ENCODE peak calls at places on chromosomes 16 and 17, in ten cellular contexts. One of them, this sample, is unnamed.

GRCh38 chr17:81302861-81303326 is 7.8 kb upstream of the SLC38A10 start:
- DNase-seq in neural progenitor cell: peak; percentile 38
- DNase-seq in tibial artery: no peak
- DNase-seq in thoracic aorta: no peak
- DNase-seq in ovary: no peak
- DNase-seq in GM23338: no peak
- DNase-seq in heart right ventricle: no peak
- DNase-seq in CD8-positive, alpha-beta memory T cell: no peak
- DNase-seq in body of pancreas: peak; percentile 33
- DNase-seq in Panc1: no peak
- DNase-seq in this sample: no peak

GRCh38 chr16:65624696-65625095 is 502.8 kb upstream of the CDH11 start:
- DNase-seq in neural progenitor cell: no peak
- DNase-seq in tibial artery: no peak
- DNase-seq in thoracic aorta: no peak
- DNase-seq in ovary: no peak
- DNase-seq in GM23338: no peak
- DNase-seq in heart right ventricle: no peak
- DNase-seq in CD8-positive, alpha-beta memory T cell: no peak
- DNase-seq in body of pancreas: no peak
- DNase-seq in Panc1: no peak
- DNase-seq in this sample: no peak

GRCh38 chr17:78479369-78479768 is 97.8 kb downstream of the DNAH17 start:
- DNase-seq in neural progenitor cell: no peak
- DNase-seq in tibial artery: no peak
- DNase-seq in thoracic aorta: no peak
- DNase-seq in ovary: no peak
- DNase-seq in GM23338: no peak
- DNase-seq in heart right ventricle: no peak
- DNase-seq in CD8-positive, alpha-beta memory T cell: no peak
- DNase-seq in body of pancreas: no peak
- DNase-seq in Panc1: no peak
- DNase-seq in this sample: no peak

GRCh38 chr17:67020293-67020766 is 24.0 kb upstream of the CACNG1 start:
- DNase-seq in neural progenitor cell: no peak
- DNase-seq in tibial artery: no peak
- DNase-seq in thoracic aorta: no peak
- DNase-seq in ovary: no peak
- DNase-seq in GM23338: no peak
- DNase-seq in heart right ventricle: no peak
- DNase-seq in CD8-positive, alpha-beta memory T cell: no peak
- DNase-seq in body of pancreas: no peak
- DNase-seq in Panc1: no peak
- DNase-seq in this sample: no peak

GRCh38 chr16:55502801-55503366 is 6.0 kb upstream of the LPCAT2 start:
- DNase-seq in neural progenitor cell: peak; percentile 25
- DNase-seq in tibial artery: peak; percentile 82
- DNase-seq in thoracic aorta: no peak
- DNase-seq in ovary: peak; percentile 97
- DNase-seq in GM23338: peak; percentile 49
- DNase-seq in heart right ventricle: peak; percentile 88
- DNase-seq in CD8-positive, alpha-beta memory T cell: no peak
- DNase-seq in body of pancreas: peak; percentile 98
- DNase-seq in Panc1: no peak
- DNase-seq in this sample: no peak

GRCh38 chr17:36837616-36838272 is 99.5 kb upstream of the LHX1 start:
- DNase-seq in neural progenitor cell: peak; percentile 70
- DNase-seq in tibial artery: no peak
- DNase-seq in thoracic aorta: no peak
- DNase-seq in ovary: no peak
- DNase-seq in GM23338: peak; percentile 78
- DNase-seq in heart right ventricle: no peak
- DNase-seq in CD8-positive, alpha-beta memory T cell: no peak
- DNase-seq in body of pancreas: no peak
- DNase-seq in Panc1: no peak
- DNase-seq in this sample: no peak

GRCh38 chr16:4613636-4614570 is 785 bp downstream of the UBALD1 start:
- DNase-seq in neural progenitor cell: peak; percentile 70
- DNase-seq in tibial artery: no peak
- DNase-seq in thoracic aorta: no peak
- DNase-seq in ovary: no peak
- DNase-seq in GM23338: peak; percentile 62
- DNase-seq in heart right ventricle: peak; percentile 43
- DNase-seq in CD8-positive, alpha-beta memory T cell: peak; percentile 34
- DNase-seq in body of pancreas: peak; percentile 52
- DNase-seq in Panc1: no peak
- DNase-seq in this sample: peak; percentile 90

GRCh38 chr16:47143677-47144558 is at the start of gene NETO2:
- DNase-seq in neural progenitor cell: peak; percentile 88
- DNase-seq in tibial artery: peak; percentile 28
- DNase-seq in thoracic aorta: no peak
- DNase-seq in ovary: peak; percentile 17
- DNase-seq in GM23338: peak; percentile 82
- DNase-seq in heart right ventricle: peak; percentile 62
- DNase-seq in CD8-positive, alpha-beta memory T cell: peak; percentile 40
- DNase-seq in body of pancreas: peak; percentile 58
- DNase-seq in Panc1: no peak
- DNase-seq in this sample: peak; percentile 92

GRCh38 chr16:20928774-20929411 is 28.3 kb downstream of the LYRM1 start:
- DNase-seq in neural progenitor cell: no peak
- DNase-seq in tibial artery: no peak
- DNase-seq in thoracic aorta: no peak
- DNase-seq in ovary: no peak
- DNase-seq in GM23338: no peak
- DNase-seq in heart right ventricle: no peak
- DNase-seq in CD8-positive, alpha-beta memory T cell: no peak
- DNase-seq in body of pancreas: no peak
- DNase-seq in Panc1: no peak
- DNase-seq in this sample: no peak

GRCh38 chr17:83152745-83153611 is 73.6 kb downstream of the METRNL start:
- DNase-seq in neural progenitor cell: no peak
- DNase-seq in tibial artery: peak; percentile 73
- DNase-seq in thoracic aorta: no peak
- DNase-seq in ovary: no peak
- DNase-seq in GM23338: no peak
- DNase-seq in heart right ventricle: peak; percentile 63
- DNase-seq in CD8-positive, alpha-beta memory T cell: no peak
- DNase-seq in body of pancreas: peak; percentile 26
- DNase-seq in Panc1: no peak
- DNase-seq in this sample: peak; percentile 76

GRCh38 chr17:28645576-28645939 is 600 bp upstream of the BLTP2 start:
- DNase-seq in neural progenitor cell: no peak
- DNase-seq in tibial artery: no peak
- DNase-seq in thoracic aorta: no peak
- DNase-seq in ovary: no peak
- DNase-seq in GM23338: no peak
- DNase-seq in heart right ventricle: no peak
- DNase-seq in CD8-positive, alpha-beta memory T cell: no peak
- DNase-seq in body of pancreas: no peak
- DNase-seq in Panc1: no peak
- DNase-seq in this sample: no peak

GRCh38 chr16:20901441-20902112 is 1.0 kb downstream of the LYRM1 start:
- DNase-seq in neural progenitor cell: peak; percentile 54
- DNase-seq in tibial artery: peak; percentile 67
- DNase-seq in thoracic aorta: no peak
- DNase-seq in ovary: peak; percentile 54
- DNase-seq in GM23338: peak; percentile 56
- DNase-seq in heart right ventricle: peak; percentile 29
- DNase-seq in CD8-positive, alpha-beta memory T cell: no peak
- DNase-seq in body of pancreas: peak; percentile 53
- DNase-seq in Panc1: no peak
- DNase-seq in this sample: peak; percentile 87

DNA sequence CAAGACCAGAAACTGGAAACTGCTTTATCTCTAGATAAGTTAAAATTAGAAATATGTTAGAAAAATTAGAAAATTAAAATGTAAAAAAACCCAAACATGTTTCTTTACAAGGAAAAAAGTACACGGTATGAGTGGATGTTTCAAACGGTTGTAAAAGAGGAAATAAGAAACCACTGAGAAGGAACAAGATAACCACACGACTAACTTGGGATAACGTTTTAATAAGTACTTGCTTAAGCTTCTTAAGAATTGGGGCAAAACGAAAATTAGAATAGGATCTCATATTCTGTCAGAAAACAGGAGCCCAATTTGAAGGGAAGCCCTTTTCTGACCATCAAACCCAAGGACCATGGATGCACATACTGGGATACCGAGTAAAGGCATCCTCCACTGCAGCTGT is 31.0 kb downstream of the MBTPS1 start:
- DNase-seq in neural progenitor cell: no peak
- DNase-seq in tibial artery: no peak
- DNase-seq in thoracic aorta: no peak
- DNase-seq in ovary: no peak
- DNase-seq in GM23338: no peak
- DNase-seq in heart right ventricle: no peak
- DNase-seq in CD8-positive, alpha-beta memory T cell: no peak
- DNase-seq in body of pancreas: no peak
- DNase-seq in Panc1: no peak
- DNase-seq in this sample: no peak
- H3K4me1 ChIP-seq in neural progenitor cell: no peaks in the 10 kb centered on the region
- H3K4me1 ChIP-seq in tibial artery: peaks cover 14% of the 10 kb centered on the region
- H3K4me1 ChIP-seq in thoracic aorta: peaks cover 14% of the 10 kb centered on the region
- H3K4me1 ChIP-seq in ovary: no peaks in the 10 kb centered on the region
- H3K4me1 ChIP-seq in GM23338: no peaks in the 10 kb centered on the region
- H3K4me1 ChIP-seq in heart right ventricle: peaks cover 4% of the 10 kb centered on the region
- H3K4me1 ChIP-seq in CD8-positive, alpha-beta memory T cell: peaks cover 22% of the 10 kb centered on the region
- H3K4me1 ChIP-seq in body of pancreas: no peaks in the 10 kb centered on the region
- H3K4me1 ChIP-seq in Panc1: no peaks in the 10 kb centered on the region
- H3K4me1 ChIP-seq in this sample: peaks cover 7% of the 10 kb centered on the region

GRCh38 chr16:81615411-81615810 is 163.7 kb upstream of the PLCG2 start:
- DNase-seq in neural progenitor cell: no peak
- DNase-seq in tibial artery: no peak
- DNase-seq in thoracic aorta: no peak
- DNase-seq in ovary: no peak
- DNase-seq in GM23338: no peak
- DNase-seq in heart right ventricle: no peak
- DNase-seq in CD8-positive, alpha-beta memory T cell: no peak
- DNase-seq in body of pancreas: no peak
- DNase-seq in Panc1: no peak
- DNase-seq in this sample: no peak

GRCh38 chr16:81616321-81617020 is 162.6 kb upstream of the PLCG2 start:
- DNase-seq in neural progenitor cell: peak; percentile 35
- DNase-seq in tibial artery: no peak
- DNase-seq in thoracic aorta: no peak
- DNase-seq in ovary: peak; percentile 42
- DNase-seq in GM23338: no peak
- DNase-seq in heart right ventricle: peak; percentile 74
- DNase-seq in CD8-positive, alpha-beta memory T cell: peak; percentile 68
- DNase-seq in body of pancreas: peak; percentile 47
- DNase-seq in Panc1: no peak
- DNase-seq in this sample: peak; percentile 95

GRCh38 chr16:81617021-81617346 is 162.1 kb upstream of the PLCG2 start:
- DNase-seq in neural progenitor cell: no peak
- DNase-seq in tibial artery: no peak
- DNase-seq in thoracic aorta: no peak
- DNase-seq in ovary: no peak
- DNase-seq in GM23338: no peak
- DNase-seq in heart right ventricle: no peak
- DNase-seq in CD8-positive, alpha-beta memory T cell: no peak
- DNase-seq in body of pancreas: no peak
- DNase-seq in Panc1: no peak
- DNase-seq in this sample: no peak

GRCh38 chr16:81614654-81615359 is 164.3 kb upstream of the PLCG2 start:
- DNase-seq in neural progenitor cell: no peak
- DNase-seq in tibial artery: no peak
- DNase-seq in thoracic aorta: no peak
- DNase-seq in ovary: no peak
- DNase-seq in GM23338: no peak
- DNase-seq in heart right ventricle: no peak
- DNase-seq in CD8-positive, alpha-beta memory T cell: no peak
- DNase-seq in body of pancreas: no peak
- DNase-seq in Panc1: no peak
- DNase-seq in this sample: no peak

DNA sequence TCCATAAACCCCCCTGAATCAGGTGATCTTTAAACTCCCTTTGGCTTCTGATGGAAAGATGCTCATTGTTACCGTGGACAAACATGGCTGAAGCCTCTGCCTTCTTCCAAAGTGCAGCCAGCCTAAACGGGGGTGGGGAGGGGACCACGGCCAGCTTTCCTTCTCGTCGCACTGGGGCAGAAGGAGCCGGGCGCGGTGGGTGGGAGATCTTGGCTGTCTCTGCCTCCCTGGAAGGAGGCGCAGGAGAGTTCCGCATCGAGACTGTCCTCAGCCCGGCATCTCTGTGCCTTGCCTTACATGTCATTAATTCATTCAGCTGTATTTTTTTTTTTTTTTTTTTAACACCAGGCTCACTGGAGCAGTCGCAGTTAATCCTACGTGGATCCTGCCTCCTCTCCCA is 163.3 kb upstream of the PLCG2 start:
- DNase-seq in neural progenitor cell: no peak
- DNase-seq in tibial artery: no peak
- DNase-seq in thoracic aorta: no peak
- DNase-seq in ovary: no peak
- DNase-seq in GM23338: no peak
- DNase-seq in heart right ventricle: no peak
- DNase-seq in CD8-positive, alpha-beta memory T cell: no peak
- DNase-seq in body of pancreas: no peak
- DNase-seq in Panc1: no peak
- DNase-seq in this sample: no peak
- H3K27ac ChIP-seq in neural progenitor cell: no peak overlapping the region
- H3K27ac ChIP-seq in tibial artery: no peak overlapping the region
- H3K27ac ChIP-seq in thoracic aorta: no peak overlapping the region
- H3K27ac ChIP-seq in ovary: no peak overlapping the region
- H3K27ac ChIP-seq in GM23338: no peak overlapping the region
- H3K27ac ChIP-seq in heart right ventricle: no peak overlapping the region
- H3K27ac ChIP-seq in CD8-positive, alpha-beta memory T cell: peak overlapping the region; percentile 88
- H3K27ac ChIP-seq in body of pancreas: no peak overlapping the region
- H3K27ac ChIP-seq in Panc1: no peak overlapping the region
- H3K27ac ChIP-seq in this sample: peak overlapping the region; percentile 75

DNA sequence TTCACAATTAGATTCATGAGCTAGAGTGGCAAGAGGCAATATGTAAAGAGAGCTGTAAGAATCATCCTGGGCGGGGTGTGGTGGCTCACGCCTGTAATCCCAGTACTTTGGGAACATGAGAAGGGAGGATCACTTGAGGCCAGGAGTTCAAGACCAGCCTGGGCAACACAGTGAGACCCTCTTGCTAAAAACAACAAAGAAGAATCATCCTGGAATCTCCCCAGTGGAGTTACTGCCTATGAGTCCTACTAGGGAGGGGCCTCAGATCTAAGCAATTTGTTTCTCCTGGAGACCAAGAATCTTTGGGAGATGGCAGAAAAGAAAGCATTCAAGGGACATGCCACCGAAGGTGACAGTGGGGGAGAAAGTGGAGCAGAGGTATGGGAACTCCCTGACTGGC is 119.1 kb downstream of the HIC1 start:
- DNase-seq in neural progenitor cell: no peak
- DNase-seq in tibial artery: no peak
- DNase-seq in thoracic aorta: no peak
- DNase-seq in ovary: no peak
- DNase-seq in GM23338: no peak
- DNase-seq in heart right ventricle: no peak
- DNase-seq in CD8-positive, alpha-beta memory T cell: no peak
- DNase-seq in body of pancreas: no peak
- DNase-seq in Panc1: no peak
- DNase-seq in this sample: no peak
- H3K4me1 ChIP-seq in neural progenitor cell: no peaks in the 10 kb centered on the region
- H3K4me1 ChIP-seq in tibial artery: peaks cover 48% of the 10 kb centered on the region
- H3K4me1 ChIP-seq in thoracic aorta: peaks cover 77% of the 10 kb centered on the region
- H3K4me1 ChIP-seq in ovary: peaks cover 49% of the 10 kb centered on the region
- H3K4me1 ChIP-seq in GM23338: no peaks in the 10 kb centered on the region
- H3K4me1 ChIP-seq in heart right ventricle: peaks cover 74% of the 10 kb centered on the region
- H3K4me1 ChIP-seq in CD8-positive, alpha-beta memory T cell: no peaks in the 10 kb centered on the region
- H3K4me1 ChIP-seq in body of pancreas: peaks cover 46% of the 10 kb centered on the region
- H3K4me1 ChIP-seq in Panc1: no peaks in the 10 kb centered on the region
- H3K4me1 ChIP-seq in this sample: peaks cover 50% of the 10 kb centered on the region

GRCh38 chr17:50871369-50871768 is 5.2 kb upstream of the TOB1 start:
- DNase-seq in neural progenitor cell: no peak
- DNase-seq in tibial artery: no peak
- DNase-seq in thoracic aorta: no peak
- DNase-seq in ovary: no peak
- DNase-seq in GM23338: no peak
- DNase-seq in heart right ventricle: no peak
- DNase-seq in CD8-positive, alpha-beta memory T cell: peak; percentile 82
- DNase-seq in body of pancreas: no peak
- DNase-seq in Panc1: no peak
- DNase-seq in this sample: no peak
- H3K27ac ChIP-seq in neural progenitor cell: no peak overlapping the region
- H3K27ac ChIP-seq in tibial artery: peak overlapping the region; percentile 57
- H3K27ac ChIP-seq in thoracic aorta: no peak overlapping the region
- H3K27ac ChIP-seq in ovary: no peak overlapping the region
- H3K27ac ChIP-seq in GM23338: no peak overlapping the region
- H3K27ac ChIP-seq in heart right ventricle: peak overlapping the region; percentile 32
- H3K27ac ChIP-seq in CD8-positive, alpha-beta memory T cell: no peak overlapping the region
- H3K27ac ChIP-seq in body of pancreas: peak overlapping the region; percentile 55
- H3K27ac ChIP-seq in Panc1: peak overlapping the region; percentile 18
- H3K27ac ChIP-seq in this sample: no peak overlapping the region